ENCODE peak calls at places on chromosomes 16 and 17, in ten cellular contexts. V is GM04503; Z is BJ; T is GF-D8; O is stimulated activated CD4-positive, alpha-beta T cell treated with anti-CD3 and anti-CD28 coated beads, Interleukin-2, amount 100 ng/mL, for 48 hours; C is caudate nucleus; K is HS-5; Y is Calu3; M is dorsolateral prefrontal cortex; L is endothelial cell. W is an unnamed sample.

GRCh38 chr17:76993636-76994035 is 125.4 kb downstream of the MGAT5B start:
- DNase-seq in V (no peak), Z (no peak), T (no peak), O (no peak), C (no peak), K (no peak), Y (no peak), M (no peak), L (no peak), W (no peak)

GRCh38 chr17:2076461-2076984 is 21.6 kb downstream of the HIC1 start:
- DNase-seq in V (no peak), Z (no peak), T (no peak), O (no peak), C (no peak), K (no peak), Y (no peak), M (no peak), L (no peak), W (no peak)

GRCh38 chr17:47745037-47745380 is 12.0 kb downstream of the TBX21 start:
- DNase-seq in V (no peak), Z (no peak), T (no peak), O (no peak), C (no peak), K (no peak), Y (no peak), M (no peak), L (no peak), W (no peak)

GRCh38 chr17:69246726-69247375 is 18.2 kb upstream of the ABCA10 start:
- DNase-seq in V (no peak), Z (no peak), T (no peak), O (no peak), C (no peak), K (peak), Y (no peak), M (no peak), L (no peak), W (peak)

GRCh38 chr17:80747469-80747868 is 202.8 kb downstream of the RPTOR start:
- DNase-seq in V (no peak), Z (no peak), T (no peak), O (no peak), C (no peak), K (no peak), Y (no peak), M (peak), L (no peak), W (no peak)

GRCh38 chr16:4371481-4372314 is at the start of gene VASN:
- DNase-seq in V (no peak), Z (no peak), T (no peak), O (peak), C (peak), K (no peak), Y (peak), M (peak), L (peak), W (no peak)

GRCh38 chr17:64580384-64581307 is 73.9 kb downstream of the CEP95 start:
- DNase-seq in V (no peak), Z (no peak), T (no peak), O (no peak), C (no peak), K (no peak), Y (no peak), M (no peak), L (no peak), W (no peak)

GRCh38 chr17:70096861-70097260 is 21.8 kb downstream of the KCNJ16 start:
- DNase-seq in V (no peak), Z (no peak), T (no peak), O (no peak), C (no peak), K (no peak), Y (no peak), M (no peak), L (no peak), W (no peak)

GRCh38 chr17:75077490-75078096 is 10.2 kb upstream of the SLC16A5 start:
- DNase-seq in V (no peak), Z (no peak), T (no peak), O (peak), C (peak), K (no peak), Y (peak), M (peak), L (no peak), W (no peak)

GRCh38 chr16:23651943-23652468 is 10.7 kb downstream of the DCTN5 start:
- DNase-seq in V (no peak), Z (no peak), T (no peak), O (no peak), C (no peak), K (no peak), Y (no peak), M (no peak), L (no peak), W (no peak)

GRCh38 chr17:57523926-57524634 is 221.0 kb downstream of the CCDC182 start:
- DNase-seq in V (peak), Z (no peak), T (no peak), O (no peak), C (peak), K (peak), Y (peak), M (no peak), L (no peak), W (no peak)

GRCh38 chr16:48125888-48126287 is 29.9 kb downstream of the ABCC12 start:
- DNase-seq in V (no peak), Z (no peak), T (no peak), O (no peak), C (no peak), K (no peak), Y (no peak), M (no peak), L (no peak), W (no peak)

GRCh38 chr16:86567701-86568571 is 1.3 kb downstream of the FOXC2 start:
- DNase-seq in V (no peak), Z (no peak), T (no peak), O (no peak), C (no peak), K (no peak), Y (peak), M (no peak), L (peak), W (no peak)

GRCh38 chr16:1430759-1431496 is at the start of gene PERCC1:
- DNase-seq in V (no peak), Z (no peak), T (no peak), O (no peak), C (no peak), K (no peak), Y (no peak), M (no peak), L (no peak), W (no peak)

GRCh38 chr17:57433396-57433944 is 177.1 kb downstream of the MSI2 start:
- DNase-seq in V (no peak), Z (no peak), T (no peak), O (no peak), C (no peak), K (no peak), Y (no peak), M (no peak), L (no peak), W (no peak)

GRCh38 chr16:12255919-12256665 is 279.6 kb downstream of the SNX29 start:
- DNase-seq in V (no peak), Z (no peak), T (no peak), O (no peak), C (no peak), K (no peak), Y (no peak), M (no peak), L (no peak), W (no peak)

GRCh38 chr17:78365561-78366108 is 5.8 kb upstream of the SOCS3 start:
- DNase-seq in V (no peak), Z (no peak), T (no peak), O (no peak), C (no peak), K (no peak), Y (no peak), M (no peak), L (peak), W (no peak)

GRCh38 chr17:83079340-83079747 is at the start of gene METRNL:
- DNase-seq in V (no peak), Z (no peak), T (no peak), O (peak), C (peak), K (no peak), Y (peak), M (peak), L (peak), W (peak)

GRCh38 chr17:73455050-73455687 is 143.4 kb upstream of the CDC42EP4 start:
- DNase-seq in V (no peak), Z (no peak), T (no peak), O (no peak), C (peak), K (no peak), Y (no peak), M (no peak), L (no peak), W (no peak)

GRCh38 chr17:58325976-58326468 is 2.6 kb downstream of the TSPOAP1 start:
- DNase-seq in V (no peak), Z (no peak), T (peak), O (no peak), C (peak), K (no peak), Y (no peak), M (peak), L (no peak), W (peak)

GRCh38 chr16:84136331-84137125 is 8.4 kb downstream of the HSDL1 start:
- DNase-seq in V (no peak), Z (no peak), T (no peak), O (no peak), C (no peak), K (no peak), Y (no peak), M (no peak), L (no peak), W (no peak)

GRCh38 chr17:44400226-44400847 is 10.9 kb upstream of the ITGA2B start:
- DNase-seq in V (no peak), Z (no peak), T (no peak), O (no peak), C (no peak), K (no peak), Y (peak), M (no peak), L (no peak), W (peak)

GRCh38 chr16:30183961-30184429 is 593 bp downstream of the CORO1A start:
- DNase-seq in V (no peak), Z (no peak), T (peak), O (peak), C (no peak), K (no peak), Y (no peak), M (no peak), L (no peak), W (peak)

GRCh38 chr17:55895112-55895759 is 144.4 kb downstream of the PCTP start:
- DNase-seq in V (no peak), Z (no peak), T (no peak), O (no peak), C (no peak), K (no peak), Y (no peak), M (no peak), L (no peak), W (no peak)

GRCh38 chr16:75265911-75266701 is 14.7 kb upstream of the BCAR1 start:
- DNase-seq in V (no peak), Z (no peak), T (no peak), O (no peak), C (peak), K (no peak), Y (peak), M (peak), L (peak), W (no peak)

GRCh38 chr17:43020789-43021738 is 1.1 kb downstream of the VAT1 start:
- DNase-seq in V (peak), Z (no peak), T (peak), O (no peak), C (peak), K (peak), Y (peak), M (peak), L (peak), W (peak)

GRCh38 chr16:51143166-51143565 is 7.9 kb downstream of the SALL1 start:
- DNase-seq in V (no peak), Z (no peak), T (no peak), O (no peak), C (no peak), K (no peak), Y (no peak), M (no peak), L (no peak), W (no peak)

GRCh38 chr17:39739020-39739884 is 1.5 kb downstream of the GRB7 start:
- DNase-seq in V (no peak), Z (no peak), T (no peak), O (no peak), C (no peak), K (no peak), Y (peak), M (no peak), L (no peak), W (no peak)

GRCh38 chr17:36602030-36602737 is 801 bp downstream of the MRM1 start:
- DNase-seq in V (no peak), Z (no peak), T (no peak), O (no peak), C (no peak), K (no peak), Y (peak), M (peak), L (no peak), W (no peak)